ENCODE peak calls at places on chromosomes 1 and 21, in ten cellular contexts. Y, N, B, Z, C, D, V, L, M and I are unnamed samples.

GRCh38 chr1:180586671-180587155 is 27.9 kb downstream of the OVAAL start:
- DNase-seq in Y (peak), N (no peak), B (peak), Z (no peak), C (peak), D (no peak), V (peak), L (peak), M (peak), I (no peak)

GRCh38 chr21:41071410-41071809 is 96.5 kb upstream of the BACE2 start:
- DNase-seq in Y (no peak), N (no peak), B (no peak), Z (no peak), C (no peak), D (peak), V (peak), L (no peak), M (no peak), I (no peak)

GRCh38 chr1:108845991-108846390 is 10.9 kb downstream of the AKNAD1 start:
- DNase-seq in Y (peak), N (no peak), B (no peak), Z (no peak), C (no peak), D (no peak), V (no peak), L (no peak), M (peak), I (no peak)

GRCh38 chr1:156760092-156760795 is 7.1 kb upstream of the PRCC start:
- DNase-seq in Y (no peak), N (no peak), B (no peak), Z (no peak), C (no peak), D (no peak), V (no peak), L (no peak), M (no peak), I (no peak)

GRCh38 chr1:10965621-10966226 is 46.7 kb upstream of the TARDBP start:
- DNase-seq in Y (peak), N (no peak), B (no peak), Z (no peak), C (no peak), D (peak), V (no peak), L (no peak), M (no peak), I (no peak)

GRCh38 chr1:205543351-205544305 is 39.2 kb downstream of the CDK18 start:
- DNase-seq in Y (peak), N (no peak), B (peak), Z (no peak), C (peak), D (no peak), V (peak), L (peak), M (peak), I (no peak)

GRCh38 chr1:7500381-7501258 is 270.5 kb upstream of the VAMP3 start:
- DNase-seq in Y (no peak), N (no peak), B (no peak), Z (no peak), C (no peak), D (no peak), V (no peak), L (no peak), M (no peak), I (no peak)

GRCh38 chr1:67629370-67630075 is 55.5 kb upstream of the GADD45A start:
- DNase-seq in Y (no peak), N (no peak), B (no peak), Z (no peak), C (no peak), D (no peak), V (no peak), L (no peak), M (peak), I (no peak)

GRCh38 chr21:30209571-30209970 is 6.3 kb downstream of the CLDN8 start:
- DNase-seq in Y (no peak), N (no peak), B (no peak), Z (no peak), C (no peak), D (no peak), V (no peak), L (peak), M (no peak), I (no peak)

GRCh38 chr1:232486454-232487202 is 143.3 kb downstream of the SIPA1L2 start:
- DNase-seq in Y (peak), N (no peak), B (no peak), Z (no peak), C (no peak), D (no peak), V (no peak), L (no peak), M (peak), I (no peak)

GRCh38 chr1:154221815-154222081 is 993 bp downstream of the UBAP2L start:
- DNase-seq in Y (no peak), N (no peak), B (no peak), Z (no peak), C (peak), D (peak), V (peak), L (no peak), M (no peak), I (no peak)

GRCh38 chr1:58818075-58818474 is 34.2 kb upstream of the JUN start:
- DNase-seq in Y (peak), N (no peak), B (no peak), Z (no peak), C (peak), D (no peak), V (peak), L (no peak), M (no peak), I (no peak)

GRCh38 chr1:231959225-231959884 is 332.8 kb downstream of the DISC1 start:
- DNase-seq in Y (no peak), N (no peak), B (no peak), Z (no peak), C (no peak), D (no peak), V (no peak), L (no peak), M (no peak), I (no peak)

GRCh38 chr1:151837841-151838490 is 1.7 kb downstream of the C2CD4D start:
- DNase-seq in Y (no peak), N (no peak), B (no peak), Z (peak), C (no peak), D (no peak), V (no peak), L (peak), M (no peak), I (peak)

GRCh38 chr1:211736351-211736915 is 61.0 kb upstream of the NEK2 start:
- DNase-seq in Y (no peak), N (no peak), B (no peak), Z (no peak), C (no peak), D (no peak), V (no peak), L (no peak), M (no peak), I (no peak)

GRCh38 chr1:111510003-111510380 is 6.6 kb upstream of the ADORA3 start:
- DNase-seq in Y (no peak), N (no peak), B (no peak), Z (no peak), C (no peak), D (no peak), V (no peak), L (no peak), M (no peak), I (no peak)

GRCh38 chr1:54415986-54416385 is 9.8 kb upstream of the SSBP3 start:
- DNase-seq in Y (no peak), N (no peak), B (no peak), Z (no peak), C (no peak), D (no peak), V (no peak), L (no peak), M (no peak), I (no peak)

GRCh38 chr1:83583351-83584014 is 415.4 kb downstream of the TTLL7 start:
- DNase-seq in Y (no peak), N (peak), B (no peak), Z (no peak), C (no peak), D (no peak), V (peak), L (no peak), M (no peak), I (no peak)

GRCh38 chr1:16068356-16069270 is 4.8 kb downstream of the FAM131C start:
- DNase-seq in Y (no peak), N (no peak), B (peak), Z (no peak), C (no peak), D (no peak), V (no peak), L (peak), M (no peak), I (no peak)

GRCh38 chr1:102434421-102434820 is 437.7 kb upstream of the OLFM3 start:
- DNase-seq in Y (no peak), N (no peak), B (no peak), Z (no peak), C (no peak), D (peak), V (peak), L (no peak), M (no peak), I (no peak)

GRCh38 chr1:77104672-77105071 is 114.6 kb downstream of the PIGK start:
- DNase-seq in Y (no peak), N (no peak), B (no peak), Z (no peak), C (no peak), D (no peak), V (no peak), L (peak), M (no peak), I (no peak)

GRCh38 chr1:230086152-230086551 is 19.1 kb downstream of the GALNT2 start:
- DNase-seq in Y (no peak), N (no peak), B (no peak), Z (no peak), C (no peak), D (no peak), V (no peak), L (no peak), M (no peak), I (no peak)

GRCh38 chr1:11384170-11384554 is 94.8 kb upstream of the DISP3 start:
- DNase-seq in Y (peak), N (no peak), B (peak), Z (no peak), C (no peak), D (no peak), V (no peak), L (no peak), M (no peak), I (no peak)

GRCh38 chr21:45333583-45334121 is 46.0 kb upstream of the POFUT2 start:
- DNase-seq in Y (peak), N (no peak), B (no peak), Z (no peak), C (no peak), D (no peak), V (no peak), L (no peak), M (no peak), I (no peak)

GRCh38 chr1:159067699-159068621 is 8.6 kb downstream of the AIM2 start:
- DNase-seq in Y (no peak), N (no peak), B (no peak), Z (peak), C (no peak), D (peak), V (no peak), L (no peak), M (no peak), I (no peak)

GRCh38 chr1:208089971-208090755 is 154.0 kb downstream of the PLXNA2 start:
- DNase-seq in Y (no peak), N (no peak), B (no peak), Z (no peak), C (no peak), D (no peak), V (no peak), L (no peak), M (no peak), I (no peak)

GRCh38 chr1:12454406-12455391 is 163.3 kb downstream of the DHRS3 start:
- DNase-seq in Y (no peak), N (peak), B (peak), Z (no peak), C (no peak), D (no peak), V (peak), L (peak), M (peak), I (no peak)

GRCh38 chr1:89121641-89122040 is 4.3 kb downstream of the GBP2 start:
- DNase-seq in Y (no peak), N (no peak), B (no peak), Z (no peak), C (no peak), D (no peak), V (no peak), L (no peak), M (no peak), I (no peak)

GRCh38 chr1:219476716-219477115 is 136.2 kb downstream of the ZC3H11B start:
- DNase-seq in Y (no peak), N (no peak), B (no peak), Z (no peak), C (no peak), D (no peak), V (no peak), L (no peak), M (no peak), I (no peak)
- TF ChIP-seq CTCF in Y (no peak), N (no peak), B (no peak), Z (no peak), C (no peak), D (no peak), V (no peak), L (no peak), M (no peak), I (no peak)

GRCh38 chr1:22529901-22530621 is 33.2 kb upstream of the EPHA8 start:
- DNase-seq in Y (no peak), N (no peak), B (no peak), Z (no peak), C (no peak), D (no peak), V (no peak), L (no peak), M (no peak), I (no peak)
- TF ChIP-seq CTCF in Y (no peak), N (no peak), B (no peak), Z (no peak), C (no peak), D (no peak), V (no peak), L (no peak), M (no peak), I (no peak)

GRCh38 chr1:190615818-190616217 is 138.2 kb upstream of the BRINP3 start:
- DNase-seq in Y (no peak), N (no peak), B (no peak), Z (no peak), C (no peak), D (peak), V (no peak), L (no peak), M (no peak), I (no peak)
- TF ChIP-seq CTCF in Y (no peak), N (no peak), B (no peak), Z (no peak), C (no peak), D (peak), V (no peak), L (no peak), M (no peak), I (no peak)

GRCh38 chr1:202160377-202160940 is at the start of gene PTPN7:
- DNase-seq in Y (no peak), N (no peak), B (no peak), Z (peak), C (no peak), D (peak), V (no peak), L (no peak), M (no peak), I (peak)
- TF ChIP-seq CTCF in Y (no peak), N (no peak), B (peak), Z (no peak), C (no peak), D (peak), V (no peak), L (no peak), M (no peak), I (peak)

GRCh38 chr1:164739189-164739588 is 180.2 kb downstream of the PBX1 start:
- DNase-seq in Y (no peak), N (no peak), B (no peak), Z (no peak), C (no peak), D (no peak), V (no peak), L (no peak), M (no peak), I (no peak)

GRCh38 chr1:164731161-164731747 is 172.3 kb downstream of the PBX1 start:
- DNase-seq in Y (no peak), N (no peak), B (no peak), Z (no peak), C (no peak), D (no peak), V (no peak), L (no peak), M (no peak), I (no peak)

GRCh38 chr1:164733070-164733469 is 174.1 kb downstream of the PBX1 start:
- DNase-seq in Y (no peak), N (no peak), B (peak), Z (no peak), C (no peak), D (no peak), V (peak), L (no peak), M (no peak), I (no peak)

GRCh38 chr1:164733734-164734133 is 174.8 kb downstream of the PBX1 start:
- DNase-seq in Y (no peak), N (no peak), B (no peak), Z (no peak), C (no peak), D (no peak), V (no peak), L (no peak), M (no peak), I (no peak)

DNA sequence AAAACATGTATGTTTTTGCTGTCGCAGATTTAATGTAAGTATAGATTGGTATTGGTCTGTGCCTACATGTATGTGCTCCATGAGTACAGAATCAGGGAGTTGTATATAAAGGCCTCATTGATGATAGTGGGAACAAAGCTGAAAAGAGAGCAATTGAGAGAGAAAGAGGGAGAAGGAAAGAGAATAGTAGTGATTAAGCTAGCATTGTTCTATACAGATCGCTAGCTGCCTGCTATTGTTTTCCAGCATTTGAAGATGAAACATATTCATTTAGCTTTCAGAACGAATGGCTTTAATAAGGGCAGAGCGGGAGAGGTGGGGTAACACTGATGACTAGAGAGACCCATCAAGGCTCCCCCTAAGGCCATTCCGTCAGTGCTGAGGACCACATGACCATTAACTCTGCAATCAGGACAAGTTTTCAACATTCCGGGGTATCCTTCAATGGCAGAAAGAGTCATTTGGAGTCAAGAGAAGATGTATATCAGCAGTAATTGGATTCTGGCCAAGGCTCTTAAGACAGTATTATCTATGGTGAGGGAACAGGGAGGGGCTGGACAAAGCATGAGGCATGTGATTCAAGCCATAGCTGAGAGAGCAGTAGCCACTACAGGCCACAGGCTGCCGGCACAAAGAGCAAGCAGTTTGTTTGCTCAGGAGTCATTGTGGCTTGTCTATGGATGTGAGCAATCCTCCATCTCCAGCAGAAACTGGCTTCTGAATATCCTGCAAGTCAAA is 176.5 kb downstream of the PBX1 start:
- DNase-seq in Y (no peak), N (no peak), B (no peak), Z (no peak), C (no peak), D (no peak), V (peak), L (no peak), M (no peak), I (no peak)
- TF ChIP-seq CTCF in Y (no peak), N (no peak), B (no peak), Z (no peak), C (no peak), D (no peak), V (no peak), L (no peak), M (no peak), I (no peak)

GRCh38 chr1:40350391-40350790 is 23.1 kb upstream of the SMAP2 start:
- DNase-seq in Y (no peak), N (no peak), B (no peak), Z (no peak), C (no peak), D (peak), V (no peak), L (no peak), M (no peak), I (no peak)

GRCh38 chr1:40338745-40339419 is 21.8 kb upstream of the COL9A2 start:
- DNase-seq in Y (peak), N (peak), B (peak), Z (peak), C (peak), D (peak), V (peak), L (peak), M (peak), I (peak)

GRCh38 chr1:40341509-40342380 is 24.7 kb upstream of the COL9A2 start:
- DNase-seq in Y (no peak), N (no peak), B (no peak), Z (no peak), C (no peak), D (peak), V (no peak), L (no peak), M (no peak), I (no peak)

GRCh38 chr1:40339420-40340323 is 22.6 kb upstream of the COL9A2 start:
- DNase-seq in Y (no peak), N (no peak), B (no peak), Z (no peak), C (no peak), D (no peak), V (no peak), L (no peak), M (no peak), I (no peak)

DNA sequence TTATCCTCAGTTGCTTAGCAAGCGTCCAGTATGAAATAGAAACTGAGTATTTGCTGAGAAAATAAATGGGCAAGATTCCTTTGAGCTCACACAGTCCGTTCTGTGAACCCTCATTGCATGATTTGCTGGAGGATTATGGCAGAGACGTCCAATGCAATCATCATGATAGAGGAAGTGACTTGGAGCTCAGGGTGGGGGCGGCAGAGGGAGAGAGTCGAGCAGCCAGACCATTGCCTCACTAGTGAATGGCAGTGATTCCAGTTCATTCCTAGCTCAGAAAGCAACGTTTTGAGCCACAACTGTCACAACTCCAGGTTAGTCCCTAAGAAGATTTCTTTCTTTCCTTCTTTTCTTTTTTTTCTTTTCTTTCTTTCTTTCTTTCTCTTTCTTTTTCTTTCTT is 27.5 kb upstream of the COL9A2 start:
- DNase-seq in Y (no peak), N (no peak), B (no peak), Z (no peak), C (peak), D (peak), V (peak), L (no peak), M (peak), I (no peak)
- TF ChIP-seq CTCF in Y (no peak), N (no peak), B (no peak), Z (no peak), C (no peak), D (peak), V (no peak), L (no peak), M (no peak), I (no peak)

GRCh38 chr1:183043254-183043653 is 20.0 kb downstream of the LAMC1 start:
- DNase-seq in Y (no peak), N (no peak), B (no peak), Z (no peak), C (no peak), D (no peak), V (no peak), L (no peak), M (no peak), I (no peak)
- TF ChIP-seq CTCF in Y (no peak), N (no peak), B (no peak), Z (no peak), C (no peak), D (no peak), V (no peak), L (no peak), M (no peak), I (no peak)

GRCh38 chr1:234231061-234231892 is 142.0 kb upstream of the COA6 start:
- DNase-seq in Y (no peak), N (no peak), B (no peak), Z (no peak), C (no peak), D (no peak), V (no peak), L (no peak), M (no peak), I (no peak)
- TF ChIP-seq CTCF in Y (no peak), N (no peak), B (peak), Z (no peak), C (peak), D (no peak), V (no peak), L (no peak), M (no peak), I (no peak)